ENCODE peak calls at places on chromosomes 7 and 10, in ten cellular contexts. G, T, E, V, D, S, Y, R, N and F are unnamed samples.

GRCh38 chr7:129550673-129551360 is 48.5 kb downstream of the SMKR1 start:
- DNase-seq in G (no peak), T (no peak), E (no peak), V (no peak), D (peak), S (no peak), Y (peak), R (no peak), N (no peak), F (no peak)

GRCh38 chr10:4825868-4826787 is at the start of gene AKR1E2:
- DNase-seq in G (peak), T (no peak), E (peak), V (peak), D (peak), S (no peak), Y (peak), R (peak), N (peak), F (peak)

GRCh38 chr7:125059861-125060456 is 130.3 kb upstream of the POT1 start:
- DNase-seq in G (no peak), T (no peak), E (no peak), V (no peak), D (no peak), S (no peak), Y (no peak), R (peak), N (no peak), F (no peak)

GRCh38 chr7:8131694-8132605 is 130.0 kb downstream of the ICA1 start:
- DNase-seq in G (no peak), T (peak), E (no peak), V (no peak), D (no peak), S (no peak), Y (no peak), R (no peak), N (no peak), F (no peak)

GRCh38 chr10:7572435-7572834 is 94.3 kb downstream of the ITIH5 start:
- DNase-seq in G (no peak), T (no peak), E (no peak), V (peak), D (no peak), S (no peak), Y (no peak), R (no peak), N (no peak), F (no peak)

GRCh38 chr10:124703778-124704427 is 40.3 kb downstream of the FAM53B start:
- DNase-seq in G (peak), T (no peak), E (peak), V (peak), D (no peak), S (no peak), Y (no peak), R (no peak), N (no peak), F (no peak)

GRCh38 chr7:133705596-133705995 is 421.5 kb upstream of the LRGUK start:
- DNase-seq in G (no peak), T (no peak), E (no peak), V (no peak), D (peak), S (peak), Y (peak), R (peak), N (no peak), F (no peak)

GRCh38 chr10:70441161-70441876 is at the start of gene NODAL:
- DNase-seq in G (no peak), T (no peak), E (no peak), V (no peak), D (no peak), S (no peak), Y (no peak), R (no peak), N (no peak), F (no peak)

GRCh38 chr10:59079386-59080226 is 96.8 kb upstream of the PHYHIPL start:
- DNase-seq in G (no peak), T (no peak), E (no peak), V (no peak), D (peak), S (no peak), Y (peak), R (peak), N (no peak), F (no peak)

GRCh38 chr10:68301790-68302502 is 29.9 kb upstream of the HNRNPH3 start:
- DNase-seq in G (no peak), T (peak), E (peak), V (no peak), D (peak), S (peak), Y (peak), R (peak), N (no peak), F (no peak)

GRCh38 chr10:77700086-77700485 is 62.5 kb upstream of the KCNMA1 start:
- DNase-seq in G (no peak), T (no peak), E (no peak), V (no peak), D (no peak), S (no peak), Y (no peak), R (no peak), N (no peak), F (no peak)

GRCh38 chr7:81709836-81710235 is 60.0 kb downstream of the HGF start:
- DNase-seq in G (no peak), T (no peak), E (no peak), V (no peak), D (no peak), S (no peak), Y (no peak), R (no peak), N (no peak), F (no peak)

GRCh38 chr10:3786295-3786981 is 1.4 kb upstream of the KLF6 start:
- DNase-seq in G (peak), T (peak), E (peak), V (peak), D (no peak), S (peak), Y (no peak), R (peak), N (no peak), F (no peak)

GRCh38 chr7:70322786-70323185 is 724.5 kb downstream of the AUTS2 start:
- DNase-seq in G (no peak), T (no peak), E (no peak), V (no peak), D (no peak), S (no peak), Y (no peak), R (no peak), N (no peak), F (no peak)

GRCh38 chr7:19026888-19027287 is 90.5 kb downstream of the TWIST1 start:
- DNase-seq in G (no peak), T (no peak), E (no peak), V (no peak), D (peak), S (no peak), Y (no peak), R (peak), N (no peak), F (no peak)

GRCh38 chr10:105843786-105844560 is 1202.9 kb downstream of the SORCS3 start:
- DNase-seq in G (no peak), T (peak), E (no peak), V (no peak), D (no peak), S (no peak), Y (no peak), R (no peak), N (no peak), F (no peak)

GRCh38 chr7:128155100-128155763 is 85.8 kb upstream of the LEP start:
- DNase-seq in G (peak), T (no peak), E (no peak), V (no peak), D (no peak), S (no peak), Y (no peak), R (no peak), N (no peak), F (no peak)

GRCh38 chr10:4546500-4546899 is 279.5 kb upstream of the AKR1E2 start:
- DNase-seq in G (no peak), T (no peak), E (no peak), V (no peak), D (no peak), S (no peak), Y (peak), R (peak), N (no peak), F (no peak)

GRCh38 chr10:70634011-70634410 is 31.5 kb upstream of the PRF1 start:
- DNase-seq in G (no peak), T (no peak), E (no peak), V (no peak), D (no peak), S (no peak), Y (no peak), R (no peak), N (no peak), F (no peak)

DNA sequence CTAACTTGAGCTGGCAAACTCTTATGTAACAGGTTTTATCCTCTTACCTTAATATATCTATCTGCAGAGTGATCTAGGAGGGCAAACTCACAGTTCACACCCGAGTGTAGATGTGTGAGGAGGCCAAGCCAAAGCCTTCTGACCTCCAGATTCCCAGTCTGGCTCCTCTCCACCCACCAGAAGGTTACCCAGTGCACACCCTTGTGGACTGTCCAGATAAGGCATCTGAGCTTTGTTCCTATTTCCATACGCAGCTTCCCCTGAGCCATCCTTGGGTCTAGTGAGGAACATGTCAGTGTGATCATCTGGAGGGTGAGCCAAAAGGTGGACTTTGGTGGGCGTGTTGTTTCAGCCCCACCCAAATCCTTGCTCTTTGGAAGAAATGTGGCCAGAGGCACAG is 203.0 kb upstream of the MEOX2 start:
- DNase-seq in G (no peak), T (no peak), E (no peak), V (peak), D (peak), S (no peak), Y (no peak), R (no peak), N (no peak), F (peak)
- TF ChIP-seq CTCF in G (peak), T (no peak), E (peak), V (no peak), D (peak), S (no peak), Y (peak), R (no peak), N (no peak), F (peak)

GRCh38 chr7:100888988-100889760 is at the start of gene UFSP1:
- DNase-seq in G (no peak), T (no peak), E (peak), V (no peak), D (no peak), S (no peak), Y (no peak), R (no peak), N (no peak), F (peak)
- TF ChIP-seq CTCF in G (no peak), T (no peak), E (no peak), V (no peak), D (no peak), S (no peak), Y (no peak), R (no peak), N (no peak), F (no peak)

GRCh38 chr10:100817268-100817839 is 72.0 kb downstream of the PAX2 start:
- DNase-seq in G (no peak), T (no peak), E (peak), V (no peak), D (no peak), S (no peak), Y (no peak), R (no peak), N (no peak), F (peak)
- TF ChIP-seq CTCF in G (no peak), T (no peak), E (no peak), V (no peak), D (no peak), S (no peak), Y (no peak), R (no peak), N (no peak), F (no peak)

GRCh38 chr10:86062151-86062550 is 304.4 kb downstream of the GRID1 start:
- DNase-seq in G (no peak), T (no peak), E (no peak), V (no peak), D (no peak), S (no peak), Y (no peak), R (no peak), N (no peak), F (no peak)
- TF ChIP-seq CTCF in G (no peak), T (no peak), E (no peak), V (no peak), D (no peak), S (no peak), Y (no peak), R (no peak), N (no peak), F (no peak)

DNA sequence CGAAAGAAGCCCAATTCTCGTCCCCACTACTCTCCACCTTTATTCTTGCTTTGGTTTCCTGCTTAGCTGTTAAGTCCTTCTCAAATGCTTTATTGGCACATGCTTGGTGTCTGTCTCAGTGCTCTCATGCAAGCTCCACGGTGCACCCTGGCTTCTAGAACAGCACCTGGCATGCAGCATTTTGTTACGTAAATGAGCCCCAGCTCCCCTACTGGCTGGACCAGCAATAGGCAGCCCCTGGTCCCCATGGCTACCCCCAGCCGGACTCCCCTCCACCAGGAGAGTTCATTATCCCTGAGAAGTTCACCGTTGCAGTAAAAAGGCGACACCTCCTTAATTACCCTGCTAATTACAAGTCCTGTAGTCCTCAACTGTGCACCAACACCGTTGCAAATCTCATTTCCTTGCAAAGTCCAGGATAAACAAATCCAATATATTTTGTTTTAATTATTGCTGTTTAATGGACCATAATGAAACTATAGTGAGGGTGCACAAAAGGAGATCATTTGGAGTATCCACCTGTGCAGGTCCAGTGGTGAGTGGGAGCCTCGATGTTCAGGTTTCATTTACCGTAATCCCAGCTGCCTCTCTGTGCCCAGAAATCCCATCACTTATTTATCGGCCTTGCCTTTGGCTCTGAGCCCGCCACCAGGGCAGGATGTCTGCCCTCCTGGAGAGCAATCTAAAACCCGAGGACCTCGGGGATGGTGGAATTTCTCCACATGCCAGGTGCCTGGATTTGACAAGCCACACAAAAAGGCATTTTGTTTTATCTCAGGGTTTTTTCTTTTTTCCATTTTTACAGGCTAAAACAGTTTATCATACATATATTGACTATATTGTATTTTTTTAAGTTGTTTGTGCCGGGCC is 12.8 kb upstream of the DRGX start:
- DNase-seq in G (no peak), T (peak), E (peak), V (no peak), D (no peak), S (no peak), Y (no peak), R (no peak), N (no peak), F (no peak)
- TF ChIP-seq CTCF in G (no peak), T (peak), E (peak), V (no peak), D (peak), S (no peak), Y (peak), R (no peak), N (no peak), F (no peak)